ENCODE peak calls at places on chromosomes 12 and 14, in six cellular contexts. V is neuronal stem cell, Y is H9, S is mesendoderm, B is mesenchymal stem cell, I is H1. P is an unnamed sample.

GRCh38 chr12:108826115-108826806 is 31.1 kb downstream of the SSH1 start:
- DNase-seq in V (no peak), S (peak; percentile 51), Y (no peak), I (no peak), B (peak; percentile 99), P (peak; percentile 97)

GRCh38 chr14:79510659-79511058 is 700.6 kb downstream of the DIO2 start:
- DNase-seq in Y (no peak), S (no peak), V (no peak), B (peak; percentile 80), I (no peak), P (peak; percentile 65)

GRCh38 chr12:14416658-14417057 is 51.2 kb downstream of the ATF7IP start:
- DNase-seq in V (peak; percentile 61), B (peak; percentile 88), S (peak; percentile 86), Y (peak; percentile 46), I (no peak), P (peak; percentile 93)

GRCh38 chr12:106519587-106519986 is 63.2 kb upstream of the RFX4 start:
- DNase-seq in S (no peak), B (peak; percentile 19), V (no peak), I (no peak), Y (no peak), P (peak; percentile 70)

GRCh38 chr12:94716339-94716738 is 66.0 kb upstream of the TMCC3 start:
- DNase-seq in I (no peak), S (no peak), B (no peak), Y (no peak), V (no peak), P (no peak)

GRCh38 chr12:48080285-48080684 is 25.6 kb downstream of the SENP1 start:
- DNase-seq in S (no peak), Y (no peak), B (no peak), I (no peak), V (no peak), P (no peak)

GRCh38 chr12:121217761-121218160 is 7.8 kb downstream of the P2RX4 start:
- DNase-seq in I (no peak), Y (no peak), V (no peak), B (no peak), S (no peak), P (no peak)

GRCh38 chr12:43348221-43348620 is 203.8 kb downstream of the ADAMTS20 start:
- DNase-seq in B (no peak), V (no peak), Y (no peak), I (no peak), S (no peak), P (no peak)

GRCh38 chr12:43964966-43965365 is 129.1 kb downstream of the TMEM117 start:
- DNase-seq in V (no peak), S (no peak), I (no peak), B (no peak), Y (no peak), P (peak; percentile 69)

GRCh38 chr14:77872971-77873370 is 73.1 kb downstream of the ADCK1 start:
- DNase-seq in S (no peak), V (no peak), I (no peak), Y (no peak), B (no peak), P (no peak)

GRCh38 chr14:101464984-101465794 is 96.1 kb upstream of the DIO3 start:
- DNase-seq in B (no peak), Y (no peak), I (peak; percentile 33), S (no peak), V (no peak), P (no peak)

GRCh38 chr14:32667791-32668190 is 270.9 kb upstream of the NPAS3 start:
- DNase-seq in V (no peak), Y (no peak), B (no peak), S (no peak), I (no peak), P (no peak)

GRCh38 chr12:13082866-13083265 is 20.6 kb downstream of the GSG1 start:
- DNase-seq in V (no peak), B (no peak), I (no peak), S (no peak), Y (no peak), P (no peak)

GRCh38 chr12:89081709-89082108 is 270.6 kb downstream of the DUSP6 start:
- DNase-seq in B (no peak), I (no peak), Y (no peak), S (no peak), V (no peak), P (no peak)

GRCh38 chr12:117408161-117408791 is 46.9 kb upstream of the NOS1 start:
- DNase-seq in Y (peak; percentile 65), V (no peak), I (peak; percentile 56), B (no peak), S (peak; percentile 60), P (no peak)

GRCh38 chr14:78697341-78697740 is 527.2 kb downstream of the NRXN3 start:
- DNase-seq in V (no peak), B (peak; percentile 18), Y (no peak), S (peak; percentile 48), I (no peak), P (peak; percentile 26)

GRCh38 chr12:115857160-115857920 is 420.2 kb downstream of the MED13L start:
- DNase-seq in Y (no peak), V (no peak), I (no peak), S (no peak), B (no peak), P (no peak)

GRCh38 chr12:104718581-104718980 is 239.5 kb downstream of the SLC41A2 start:
- DNase-seq in B (no peak), I (no peak), Y (no peak), V (no peak), S (no peak), P (peak; percentile 34)

GRCh38 chr12:132228535-132229422 is 84.5 kb downstream of the NOC4L start:
- DNase-seq in B (no peak), I (no peak), S (no peak), Y (no peak), V (no peak), P (no peak)

GRCh38 chr12:53234236-53234635 is 2.2 kb upstream of the RARG start:
- DNase-seq in S (peak; percentile 81), I (peak; percentile 82), B (no peak), Y (peak; percentile 91), V (no peak), P (no peak)

GRCh38 chr14:65304963-65305362 is 107.6 kb upstream of the FUT8 start:
- DNase-seq in Y (no peak), B (no peak), S (no peak), V (no peak), I (no peak), P (no peak)
- H2AK5ac ChIP-seq in Y (no peak overlapping the region), B (no peak overlapping the region), S (no peak overlapping the region), V (no peak overlapping the region), I (no peak overlapping the region), P (no peak overlapping the region)

GRCh38 chr12:103676863-103677262 is 89.8 kb downstream of the STAB2 start:
- DNase-seq in S (no peak), B (no peak), V (no peak), Y (no peak), I (no peak), P (no peak)

GRCh38 chr12:103671367-103671766 is 84.3 kb downstream of the STAB2 start:
- DNase-seq in Y (no peak), V (no peak), B (no peak), S (no peak), I (no peak), P (no peak)

GRCh38 chr12:103672401-103673119 is 85.5 kb downstream of the STAB2 start:
- DNase-seq in Y (no peak), I (no peak), B (no peak), V (no peak), S (no peak), P (peak; percentile 30)

GRCh38 chr12:103673891-103674375 is 86.9 kb downstream of the STAB2 start:
- DNase-seq in V (no peak), I (no peak), S (no peak), B (no peak), Y (no peak), P (no peak)

GRCh38 chr12:103673487-103673886 is 86.4 kb downstream of the STAB2 start:
- DNase-seq in Y (no peak), V (no peak), B (no peak), I (no peak), S (no peak), P (no peak)
- H2AK5ac ChIP-seq in Y (no peak overlapping the region), V (no peak overlapping the region), B (no peak overlapping the region), I (no peak overlapping the region), S (no peak overlapping the region), P (no peak overlapping the region)

GRCh38 chr12:26273811-26274210 is 78.4 kb downstream of the SSPN start:
- DNase-seq in Y (no peak), V (no peak), I (no peak), S (peak; percentile 82), B (peak; percentile 30), P (no peak)

GRCh38 chr12:26276709-26277108 is 81.3 kb downstream of the SSPN start:
- DNase-seq in I (no peak), V (no peak), Y (no peak), B (peak; percentile 82), S (no peak), P (no peak)

GRCh38 chr12:26277511-26278246 is 82.3 kb downstream of the SSPN start:
- DNase-seq in Y (no peak), S (no peak), B (peak; percentile 20), I (no peak), V (no peak), P (no peak)

GRCh38 chr12:26274441-26275312 is 79.3 kb downstream of the SSPN start:
- DNase-seq in S (peak; percentile 96), B (peak; percentile 100), V (no peak), I (no peak), Y (peak; percentile 44), P (peak; percentile 100)

DNA sequence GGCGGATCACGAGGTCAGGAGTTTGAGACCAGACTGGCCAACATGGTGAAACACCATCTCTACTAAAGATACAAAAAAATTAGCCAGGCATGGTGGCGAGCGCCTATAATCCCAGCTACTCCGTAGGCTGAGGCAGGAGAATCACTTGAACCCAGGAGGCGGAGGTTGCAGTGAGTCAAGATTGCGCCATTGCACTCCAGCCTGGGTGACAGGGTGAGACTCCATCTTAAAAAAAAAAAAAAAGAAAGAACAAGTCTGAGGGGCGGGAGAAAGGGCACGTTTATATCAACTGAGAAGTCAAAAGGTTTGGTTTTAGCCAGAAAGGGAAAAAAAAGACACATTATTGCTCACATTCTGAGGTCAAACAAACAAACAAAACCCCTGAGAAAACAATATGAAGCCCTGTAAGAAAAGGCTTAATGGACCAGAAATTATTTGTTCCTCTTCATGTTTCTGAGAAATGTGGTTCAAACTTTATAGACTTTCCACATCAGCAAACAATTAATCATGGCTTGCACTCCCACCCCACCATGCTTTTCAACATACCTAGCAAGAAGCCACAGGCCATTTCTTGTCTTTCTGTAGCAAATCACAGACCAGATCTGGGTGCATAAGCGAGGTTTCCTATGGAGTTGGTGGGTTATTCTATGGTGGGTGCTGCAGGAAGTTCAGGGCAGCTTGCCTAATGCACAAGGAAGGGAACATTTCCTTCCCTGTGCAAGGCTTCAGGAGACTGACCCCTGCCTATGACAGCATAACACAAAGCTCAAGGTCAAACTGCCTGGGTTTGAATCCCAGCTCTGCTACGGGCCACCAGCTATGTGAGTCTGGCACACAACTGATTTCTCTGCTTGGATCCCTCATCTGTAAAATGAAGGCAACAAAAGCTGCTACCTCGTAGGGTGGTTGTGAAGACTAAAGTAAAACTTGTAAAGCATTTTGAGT is 80.2 kb downstream of the SSPN start:
- DNase-seq in I (no peak), V (no peak), B (peak; percentile 68), Y (no peak), S (no peak), P (no peak)
- H2AK5ac ChIP-seq in I (no peak overlapping the region), V (no peak overlapping the region), B (peak overlapping the region; percentile 69), Y (no peak overlapping the region), S (no peak overlapping the region), P (peak overlapping the region; percentile 40)

DNA sequence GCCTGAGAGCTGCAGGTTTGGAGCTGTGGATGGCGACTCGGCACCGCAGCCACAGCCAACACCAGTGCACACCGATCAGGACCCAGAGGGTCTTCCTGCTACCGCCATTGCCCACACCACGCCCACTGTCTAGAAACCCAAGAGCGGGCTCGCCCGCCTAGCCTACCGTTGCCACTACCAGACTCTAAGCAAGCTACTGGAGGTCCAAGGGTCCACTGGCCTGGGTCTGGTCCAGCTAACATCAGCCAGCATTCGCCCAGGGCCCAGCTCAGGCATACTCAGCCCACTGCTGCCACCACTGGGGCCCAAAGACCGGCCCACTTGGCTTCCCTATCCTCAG is 30.5 kb upstream of the MON2 start:
- DNase-seq in Y (no peak), I (no peak), B (no peak), V (no peak), S (no peak), P (no peak)
- H2AK5ac ChIP-seq in Y (no peak overlapping the region), I (no peak overlapping the region), B (no peak overlapping the region), V (peak overlapping the region; percentile 41), S (no peak overlapping the region), P (no peak overlapping the region)

P was measured in IMR-90.